ENCODE peak calls at places on chromosomes 4 and X, in four cellular contexts. I is choroid plexus epithelial cell, R is GM13976, X is Peyer's patch. G is an unnamed sample.

GRCh38 chr4:147034372-147034771 is 88.7 kb upstream of the TTC29 start:
- DNase-seq in I (peak), X (no peak), R (no peak), G (no peak)

GRCh38 chrX:17564689-17565409 is 172.4 kb upstream of the SCML1 start:
- DNase-seq in R (no peak), X (no peak), I (peak), G (no peak)

GRCh38 chr4:155666701-155667537 is at the start of gene GUCY1A1:
- DNase-seq in I (peak), R (peak), X (no peak), G (no peak)

GRCh38 chr4:16597829-16598228 is 300.6 kb downstream of the LDB2 start:
- DNase-seq in I (peak), R (no peak), X (no peak), G (no peak)

GRCh38 chr4:64271601-64272081 is 137.6 kb downstream of the TECRL start:
- DNase-seq in I (no peak), X (no peak), R (no peak), G (no peak)

GRCh38 chrX:136629084-136629750 is 18.7 kb upstream of the CD40LG start:
- DNase-seq in R (no peak), X (no peak), I (no peak), G (no peak)

GRCh38 chrX:73812256-73812655 is 249.3 kb downstream of the CHIC1 start:
- DNase-seq in X (no peak), I (no peak), R (no peak), G (no peak)

GRCh38 chr4:56086561-56086960 is 137.8 kb downstream of the CEP135 start:
- DNase-seq in R (no peak), X (no peak), I (no peak), G (no peak)

GRCh38 chr4:69860007-69860406 is at the start of gene SULT1E1:
- DNase-seq in R (no peak), X (no peak), I (peak), G (no peak)

GRCh38 chr4:54100607-54101189 is 735 bp downstream of the GSX2 start:
- DNase-seq in R (no peak), I (no peak), X (no peak), G (no peak)

GRCh38 chr4:108034560-108034959 is 44.9 kb downstream of the HADH start:
- DNase-seq in X (no peak), R (no peak), I (no peak), G (no peak)

GRCh38 chr4:141524116-141524515 is 112.3 kb upstream of the IL15 start:
- DNase-seq in I (no peak), R (no peak), X (no peak), G (no peak)

GRCh38 chrX:107168712-107169111 is 37.5 kb downstream of the NUP62CL start:
- DNase-seq in X (no peak), R (no peak), I (no peak), G (no peak)

GRCh38 chr4:67871867-67872266 is 11.9 kb downstream of the TMPRSS11D start:
- DNase-seq in R (peak), I (peak), X (no peak), G (no peak)

GRCh38 chrX:51144828-51145442 is 187.7 kb upstream of the NUDT10 start:
- DNase-seq in X (peak), I (peak), R (peak), G (peak)

GRCh38 chr4:94390804-94391410 is 48.3 kb upstream of the HPGDS start:
- DNase-seq in I (peak), X (no peak), R (peak), G (no peak)

GRCh38 chr4:16259531-16260246 is 33.4 kb upstream of the TAPT1 start:
- DNase-seq in I (peak), X (no peak), R (no peak), G (no peak)

GRCh38 chr4:185115827-185116232 is 27.2 kb upstream of the SLC25A4 start:
- DNase-seq in R (no peak), I (peak), X (no peak), G (no peak)

GRCh38 chr4:3488791-3489190 is 25.7 kb downstream of the DOK7 start:
- DNase-seq in R (no peak), I (no peak), X (no peak), G (no peak)

GRCh38 chr4:7938513-7939376 is 916 bp downstream of the AFAP1 start:
- DNase-seq in I (peak), R (no peak), X (no peak), G (no peak)

GRCh38 chr4:61212788-61213187 is 12.7 kb downstream of the ADGRL3 start:
- DNase-seq in X (no peak), I (no peak), R (no peak), G (no peak)

GRCh38 chr4:96355414-96355813 is 515.5 kb downstream of the PDHA2 start:
- DNase-seq in I (no peak), R (no peak), X (no peak), G (no peak)

GRCh38 chr4:5157721-5158390 is 106.6 kb downstream of the STK32B start:
- DNase-seq in X (no peak), I (no peak), R (no peak), G (no peak)

GRCh38 chr4:8108991-8109390 is 49.6 kb downstream of the ABLIM2 start:
- DNase-seq in R (no peak), X (no peak), I (no peak), G (no peak)

GRCh38 chr4:37748546-37748945 is 62.4 kb upstream of the RELL1 start:
- DNase-seq in X (no peak), I (no peak), R (no peak), G (no peak)

GRCh38 chr4:147851135-147851534 is 119.2 kb downstream of the ARHGAP10 start:
- DNase-seq in X (no peak), R (no peak), I (no peak), G (no peak)

G was measured in NCI-H2029 treated with DMSO at 0.1 percent for 48 hours.